ENCODE peak calls at places on chromosomes 1 and 21, in nine cellular contexts. E is heart left ventricle, Y is cardiac fibroblast, S is HepG2, I is fibroblast of mammary gland, A is upper lobe of right lung, X is A549, G is astrocyte, C is Panc1. P is an unnamed sample.

GRCh38 chr21:25313891-25314646 is 293.2 kb downstream of the MRPL39 start:
- DNase-seq in S (no peak), A (no peak), Y (peak; percentile 62), I (peak; percentile 66), E (no peak), C (no peak), X (no peak), G (peak; percentile 20), P (no peak)

GRCh38 chr21:34734696-34735095 is 65.9 kb downstream of the CLIC6 start:
- DNase-seq in C (no peak), S (no peak), A (no peak), E (no peak), G (no peak), I (peak; percentile 28), X (no peak), Y (peak; percentile 60), P (no peak)

GRCh38 chr1:5938068-5938740 is 54.0 kb downstream of the NPHP4 start:
- DNase-seq in A (no peak), C (no peak), S (no peak), X (no peak), E (no peak), G (peak; percentile 88), I (peak; percentile 40), Y (peak; percentile 34), P (no peak)

GRCh38 chr1:246795906-246796694 is 71.9 kb downstream of the SCCPDH start:
- DNase-seq in E (no peak), C (no peak), X (no peak), G (no peak), I (no peak), A (no peak), S (no peak), Y (no peak), P (no peak)

GRCh38 chr1:216902669-216903388 is 179.6 kb upstream of the ESRRG start:
- DNase-seq in A (no peak), I (no peak), G (peak; percentile 69), X (no peak), C (no peak), S (peak; percentile 55), E (no peak), Y (peak; percentile 39), P (no peak)

GRCh38 chr1:97042551-97042950 is 321.0 kb downstream of the PTBP2 start:
- DNase-seq in C (no peak), X (no peak), A (no peak), Y (peak; percentile 40), I (peak; percentile 67), E (no peak), G (peak; percentile 89), S (no peak), P (no peak)

GRCh38 chr1:97630968-97631367 is 289.9 kb downstream of the DPYD start:
- DNase-seq in G (peak; percentile 33), X (no peak), C (no peak), S (no peak), I (no peak), E (peak; percentile 20), A (no peak), Y (peak; percentile 36), P (no peak)

GRCh38 chr1:237108299-237109040 is 66.5 kb downstream of the RYR2 start:
- DNase-seq in A (no peak), Y (no peak), G (no peak), X (no peak), E (no peak), I (no peak), C (no peak), S (no peak), P (no peak)

GRCh38 chr1:188096521-188096920 is 1267.8 kb downstream of the PLA2G4A start:
- DNase-seq in S (no peak), G (no peak), Y (no peak), X (no peak), I (no peak), A (no peak), E (no peak), C (no peak), P (no peak)

GRCh38 chr1:27148591-27148990 is 6.3 kb downstream of the SLC9A1 start:
- DNase-seq in G (no peak), Y (no peak), X (no peak), E (no peak), C (no peak), I (no peak), S (no peak), A (no peak), P (no peak)

DNA sequence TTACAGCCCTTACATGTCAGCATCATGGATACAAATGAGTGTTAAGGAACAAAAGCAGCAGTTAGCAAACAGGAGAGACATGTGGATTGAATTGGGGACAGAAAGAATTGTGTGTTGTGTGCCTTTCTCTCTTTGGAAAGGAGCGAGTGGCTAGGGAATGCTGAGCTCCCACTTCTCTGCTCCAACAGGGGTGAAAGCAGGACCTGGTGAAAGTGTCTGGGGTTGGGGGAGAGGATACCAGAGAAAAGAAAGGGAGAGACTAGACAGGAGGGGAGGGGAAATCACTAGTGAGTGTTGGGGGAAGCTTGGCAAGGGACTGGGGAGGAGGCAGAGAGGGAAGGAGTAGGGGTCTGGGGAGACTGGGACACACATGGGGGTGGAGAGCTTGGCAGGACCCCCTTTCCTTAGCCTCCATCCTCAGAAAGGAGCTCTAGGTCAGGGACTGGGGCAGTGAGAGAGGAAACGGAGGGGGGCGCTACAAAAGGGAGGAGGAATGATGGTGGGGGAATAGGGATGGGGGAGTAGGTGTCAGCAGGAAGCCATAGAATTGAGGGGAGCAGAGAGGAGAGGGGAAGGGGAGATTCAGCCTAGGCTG is 2.2 kb downstream of the KIRREL1 start:
- DNase-seq in S (no peak), A (no peak), Y (no peak), X (no peak), C (no peak), G (no peak), E (no peak), I (no peak), P (no peak)
- TF ChIP-seq CTCF in S (no peak), A (no peak), Y (no peak), X (no peak), C (peak; percentile 40), G (no peak), E (no peak), I (peak; percentile 25), P (no peak)

GRCh38 chr1:36149973-36150295 is 648 bp upstream of the TRAPPC3 start:
- DNase-seq in Y (no peak), I (no peak), A (no peak), S (no peak), G (no peak), X (no peak), C (no peak), E (no peak), P (no peak)
- H3K4me3 ChIP-seq in Y (no peak overlapping the region), I (peak overlapping the region; percentile 10), A (peak overlapping the region; percentile 33), S (peak overlapping the region; percentile 74), G (peak overlapping the region; percentile 5), X (no peak overlapping the region), C (peak overlapping the region; percentile 26), E (no peak overlapping the region), P (no peak overlapping the region)

GRCh38 chr1:147665521-147665920 is 4.8 kb downstream of the ACP6 start:
- DNase-seq in X (peak; percentile 22), G (no peak), A (no peak), Y (peak; percentile 11), E (no peak), C (no peak), I (peak; percentile 4), S (no peak), P (no peak)
- TF ChIP-seq CTCF in X (no peak), G (peak; percentile 21), A (no peak), Y (peak; percentile 28), E (no peak), C (peak; percentile 37), I (peak; percentile 27), S (no peak), P (peak; percentile 44)

GRCh38 chr1:37332126-37332525 is 142.3 kb upstream of the ZC3H12A start:
- DNase-seq in G (no peak), Y (no peak), I (no peak), X (no peak), S (no peak), A (no peak), E (no peak), C (no peak), P (no peak)
- H3K4me3 ChIP-seq in G (no peak overlapping the region), Y (no peak overlapping the region), I (no peak overlapping the region), X (no peak overlapping the region), S (no peak overlapping the region), A (no peak overlapping the region), E (no peak overlapping the region), C (no peak overlapping the region), P (no peak overlapping the region)

P was measured in epithelial cell of proximal tubule.